ENCODE peak calls at places on chromosomes 4 and X, in seven cellular contexts. A is left lung, O is A549, I is NCI-H1092, U is HFF-Myc, J is NCI-H510A treated with DMSO at 0.1 percent for 48 hours, N is small intestine. Z is an unnamed sample.

GRCh38 chrX:38959736-38960534 is 158.7 kb downstream of the MID1IP1 start:
- DNase-seq in A (no peak), O (no peak), I (no peak), U (no peak), J (no peak), N (no peak), Z (no peak)

GRCh38 chrX:148784859-148785655 is 284.6 kb downstream of the AFF2 start:
- DNase-seq in A (peak; percentile 10), O (no peak), I (no peak), U (no peak), J (no peak), N (no peak), Z (no peak)

GRCh38 chrX:18426004-18426320 is 554 bp downstream of the CDKL5 start:
- DNase-seq in A (no peak), O (no peak), I (no peak), U (no peak), J (no peak), N (no peak), Z (no peak)

GRCh38 chr4:94532016-94532789 is 80.5 kb downstream of the PDLIM5 start:
- DNase-seq in A (no peak), O (peak; percentile 49), I (no peak), U (no peak), J (no peak), N (peak; percentile 69), Z (no peak)

GRCh38 chrX:119735467-119735866 is 22.9 kb upstream of the SOWAHD start:
- DNase-seq in A (no peak), O (no peak), I (peak; percentile 60), U (no peak), J (no peak), N (no peak), Z (no peak)

GRCh38 chrX:129678176-129678880 is 23.6 kb upstream of the APLN start:
- DNase-seq in A (peak; percentile 85), O (peak; percentile 69), I (peak; percentile 80), U (no peak), J (peak; percentile 45), N (peak; percentile 46), Z (no peak)

GRCh38 chrX:73289039-73289438 is 74.4 kb upstream of the NAP1L2 start:
- DNase-seq in A (no peak), O (peak; percentile 4), I (no peak), U (no peak), J (no peak), N (no peak), Z (no peak)

GRCh38 chrX:149472620-149473019 is 32.5 kb downstream of the IDS start:
- DNase-seq in A (no peak), O (no peak), I (no peak), U (no peak), J (no peak), N (peak; percentile 4), Z (no peak)

GRCh38 chr4:38523524-38524448 is 140.2 kb upstream of the KLF3 start:
- DNase-seq in A (no peak), O (no peak), I (no peak), U (no peak), J (no peak), N (no peak), Z (no peak)

GRCh38 chrX:77966361-77966760 is 3.1 kb downstream of the PGAM4 start:
- DNase-seq in A (no peak), O (no peak), I (no peak), U (no peak), J (no peak), N (no peak), Z (no peak)

GRCh38 chr4:36900446-36900987 is 344.0 kb upstream of the NWD2 start:
- DNase-seq in A (no peak), O (no peak), I (no peak), U (no peak), J (no peak), N (no peak), Z (no peak)